ENCODE peak calls at places on chromosome 15, in eight cellular contexts. J is stimulated activated CD4-positive, alpha-beta T cell treated with anti-CD3 and anti-CD28 coated beads, TNF-alpha, amount 100 ng/mL, for 1 hour; Q is Caki2; V is left colon; L is activated gamma-delta T cell treated with Interleukin-2 at 50 U/mL for 16 hours; M is foreskin fibroblast; Z is GM04504; R is neural crest cell. U is an unnamed sample.

GRCh38 chr15:99729920-99730319 is 3.3 kb downstream of the LYSMD4 start:
- DNase-seq in Z (peak), Q (no peak), L (no peak), J (no peak), V (no peak), R (no peak), M (peak), U (no peak)

GRCh38 chr15:81314378-81314777 is 9.6 kb downstream of the STARD5 start:
- DNase-seq in L (no peak), V (peak), J (no peak), Q (no peak), M (no peak), Z (no peak), R (no peak), U (no peak)

GRCh38 chr15:29092376-29093064 is 177.1 kb downstream of the NSMCE3 start:
- DNase-seq in M (no peak), Q (no peak), L (no peak), R (no peak), Z (no peak), J (no peak), V (peak), U (no peak)

GRCh38 chr15:67119238-67119846 is 53.9 kb downstream of the SMAD3 start:
- DNase-seq in Z (no peak), J (no peak), M (no peak), L (no peak), R (no peak), V (no peak), Q (no peak), U (no peak)

GRCh38 chr15:68424754-68425390 is 7.1 kb downstream of the ITGA11 start:
- DNase-seq in R (no peak), L (no peak), Z (no peak), V (no peak), J (no peak), Q (no peak), M (no peak), U (no peak)

GRCh38 chr15:87686308-87686707 is 570.2 kb downstream of the NTRK3 start:
- DNase-seq in J (no peak), L (no peak), M (no peak), Q (no peak), V (no peak), R (no peak), Z (no peak), U (no peak)

GRCh38 chr15:96553006-96553405 is 222.5 kb downstream of the NR2F2 start:
- DNase-seq in R (no peak), L (no peak), J (no peak), Q (no peak), Z (no peak), V (no peak), M (no peak), U (peak)

GRCh38 chr15:36252117-36252711 is 327.2 kb upstream of the CDIN1 start:
- DNase-seq in Z (no peak), L (no peak), R (no peak), V (no peak), Q (no peak), J (no peak), M (no peak), U (no peak)

GRCh38 chr15:20351448-20351961 is 190.1 kb downstream of the GOLGA6L6 start:
- DNase-seq in J (no peak), Q (no peak), Z (no peak), L (no peak), V (no peak), R (no peak), M (no peak), U (no peak)

GRCh38 chr15:98841419-98841970 is 166.1 kb downstream of the PGPEP1L start:
- DNase-seq in V (no peak), J (no peak), Z (no peak), L (no peak), Q (no peak), R (no peak), M (no peak), U (no peak)

GRCh38 chr15:70045045-70045444 is 52.7 kb downstream of the TLE3 start:
- DNase-seq in L (no peak), R (no peak), M (peak), Q (no peak), V (no peak), J (no peak), Z (no peak), U (peak)

GRCh38 chr15:68234060-68234459 is 4.5 kb upstream of the CLN6 start:
- DNase-seq in J (no peak), Z (no peak), M (no peak), L (no peak), R (no peak), V (no peak), Q (no peak), U (no peak)

GRCh38 chr15:89067751-89068150 is 20.5 kb upstream of the ABHD2 start:
- DNase-seq in M (no peak), L (no peak), Z (no peak), J (no peak), V (no peak), R (no peak), Q (no peak), U (peak)

GRCh38 chr15:63090502-63091286 is 31.0 kb upstream of the LACTB start:
- DNase-seq in V (no peak), Q (no peak), Z (no peak), M (no peak), L (no peak), J (no peak), R (no peak), U (no peak)

GRCh38 chr15:64017082-64017588 is 29.1 kb downstream of the DAPK2 start:
- DNase-seq in Q (peak), J (no peak), Z (no peak), M (peak), R (no peak), V (no peak), L (no peak), U (no peak)

GRCh38 chr15:39301589-39301999 is 279.3 kb upstream of the THBS1 start:
- DNase-seq in J (no peak), R (no peak), M (peak), V (no peak), L (no peak), Q (no peak), Z (peak), U (peak)

GRCh38 chr15:20356444-20357138 is 185.0 kb downstream of the GOLGA6L6 start:
- DNase-seq in V (peak), L (peak), M (no peak), J (peak), Z (no peak), Q (peak), R (no peak), U (peak)

GRCh38 chr15:40558952-40559742 is 5.7 kb downstream of the CCDC32 start:
- DNase-seq in R (no peak), J (no peak), L (no peak), V (no peak), M (no peak), Q (no peak), Z (no peak), U (no peak)

GRCh38 chr15:33068007-33068441 is 126.5 kb downstream of the FMN1 start:
- DNase-seq in Q (peak), J (no peak), M (peak), V (peak), L (no peak), Z (peak), R (no peak), U (peak)

GRCh38 chr15:79233236-79233635 is 49.3 kb upstream of the ANKRD34C start:
- DNase-seq in L (no peak), J (no peak), Z (no peak), R (no peak), V (no peak), M (no peak), Q (no peak), U (no peak)

GRCh38 chr15:32659340-32659831 is 17.9 kb downstream of the SCG5 start:
- DNase-seq in Q (peak), R (no peak), V (no peak), L (no peak), Z (peak), M (peak), J (no peak), U (peak)

GRCh38 chr15:40743921-40744809 is 10.9 kb downstream of the RMDN3 start:
- DNase-seq in Z (peak), L (peak), J (no peak), M (peak), Q (peak), R (no peak), V (no peak), U (peak)